ENCODE peak calls at places on chromosome 21, in seven cellular contexts. T is CD4-positive, CD25-positive, alpha-beta regulatory T cell; C is WTC11; G is caudate nucleus; X is fibroblast of the aortic adventitia; B is stimulated activated CD4-positive, alpha-beta T cell treated with anti-CD3 and anti-CD28 coated beads, Interleukin-1b, Interleukin-23, amount 100 ng/mL, for 24 hours; S is HEK293T. H is an unnamed sample.

GRCh38 chr21:36422279-36423098 is 37.3 kb downstream of the CHAF1B start:
- DNase-seq in T (peak; percentile 47), C (peak; percentile 84), G (no peak), X (peak; percentile 78), B (peak; percentile 34), S (peak; percentile 85), H (peak; percentile 81)

GRCh38 chr21:43866233-43866632 is 1.2 kb downstream of the AGPAT3 start:
- DNase-seq in T (peak; percentile 66), C (no peak), G (no peak), X (peak; percentile 65), B (peak; percentile 49), S (peak; percentile 54), H (peak; percentile 86)

GRCh38 chr21:45963225-45963555 is 18.4 kb upstream of the COL6A1 start:
- DNase-seq in T (no peak), C (no peak), G (no peak), X (peak; percentile 66), B (no peak), S (no peak), H (no peak)

GRCh38 chr21:37564924-37565529 is 198.5 kb downstream of the DYRK1A start:
- DNase-seq in T (no peak), C (peak; percentile 23), G (no peak), X (no peak), B (no peak), S (no peak), H (no peak)

GRCh38 chr21:45993210-45994085 is 11.9 kb downstream of the COL6A1 start:
- DNase-seq in T (no peak), C (peak; percentile 15), G (no peak), X (no peak), B (no peak), S (no peak), H (no peak)

GRCh38 chr21:37914211-37914900 is 1.9 kb downstream of the KCNJ6 start:
- DNase-seq in T (no peak), C (peak; percentile 86), G (no peak), X (no peak), B (no peak), S (peak; percentile 47), H (peak; percentile 61)

GRCh38 chr21:23402929-23403520 is 2204.3 kb downstream of the MRPL39 start:
- DNase-seq in T (no peak), C (no peak), G (no peak), X (no peak), B (no peak), S (no peak), H (no peak)

GRCh38 chr21:37257526-37257966 is 9.6 kb downstream of the VPS26C start:
- DNase-seq in T (peak; percentile 56), C (no peak), G (no peak), X (peak; percentile 50), B (no peak), S (no peak), H (peak; percentile 42)

GRCh38 chr21:42061195-42061865 is 9.8 kb upstream of the UMODL1 start:
- DNase-seq in T (peak; percentile 88), C (no peak), G (peak; percentile 21), X (no peak), B (no peak), S (no peak), H (no peak)

GRCh38 chr21:15343066-15343465 is 278.3 kb upstream of the NRIP1 start:
- DNase-seq in T (no peak), C (no peak), G (no peak), X (peak; percentile 80), B (no peak), S (no peak), H (no peak)

GRCh38 chr21:40143822-40144525 is 276.7 kb downstream of the PCP4 start:
- DNase-seq in T (peak; percentile 30), C (peak; percentile 69), G (no peak), X (peak; percentile 14), B (peak; percentile 18), S (peak; percentile 40), H (peak; percentile 73)

GRCh38 chr21:43984905-43985689 is 27.0 kb upstream of the TRAPPC10 start:
- DNase-seq in T (no peak), C (no peak), G (no peak), X (no peak), B (no peak), S (no peak), H (no peak)

GRCh38 chr21:42721341-42721824 is 68.0 kb downstream of the PDE9A start:
- DNase-seq in T (no peak), C (no peak), G (no peak), X (peak; percentile 37), B (no peak), S (no peak), H (no peak)

GRCh38 chr21:45942011-45942546 is 39.5 kb upstream of the COL6A1 start:
- DNase-seq in T (no peak), C (no peak), G (no peak), X (no peak), B (no peak), S (no peak), H (no peak)

GRCh38 chr21:45104560-45104959 is 30.2 kb downstream of the ADARB1 start:
- DNase-seq in T (no peak), C (no peak), G (no peak), X (no peak), B (peak; percentile 14), S (no peak), H (no peak)

GRCh38 chr21:27532081-27532480 is 565.2 kb upstream of the ADAMTS5 start:
- DNase-seq in T (no peak), C (no peak), G (no peak), X (peak; percentile 59), B (no peak), S (no peak), H (no peak)

GRCh38 chr21:14866859-14867560 is 197.8 kb downstream of the NRIP1 start:
- DNase-seq in T (no peak), C (no peak), G (no peak), X (no peak), B (no peak), S (no peak), H (no peak)

GRCh38 chr21:44558695-44559094 is at the start of gene KRTAP10-3:
- DNase-seq in T (no peak), C (no peak), G (no peak), X (no peak), B (no peak), S (no peak), H (no peak)

GRCh38 chr21:38277501-38278111 is 20.8 kb downstream of the KCNJ15 start:
- DNase-seq in T (no peak), C (no peak), G (no peak), X (peak; percentile 99), B (peak; percentile 10), S (no peak), H (peak; percentile 79)

GRCh38 chr21:27649323-27649722 is 682.4 kb upstream of the ADAMTS5 start:
- DNase-seq in T (no peak), C (no peak), G (no peak), X (peak; percentile 89), B (no peak), S (no peak), H (peak; percentile 29)

GRCh38 chr21:26844258-26845065 is 747 bp downstream of the ADAMTS1 start:
- DNase-seq in T (no peak), C (peak; percentile 49), G (peak; percentile 24), X (peak; percentile 34), B (no peak), S (peak; percentile 48), H (peak; percentile 57)

GRCh38 chr21:28943631-28944030 is 49.0 kb downstream of the LTN1 start:
- DNase-seq in T (no peak), C (no peak), G (no peak), X (peak; percentile 64), B (no peak), S (no peak), H (no peak)

GRCh38 chr21:38913120-38913975 is 107.6 kb downstream of the ETS2 start:
- DNase-seq in T (peak; percentile 9), C (peak; percentile 75), G (no peak), X (peak; percentile 77), B (no peak), S (peak; percentile 31), H (peak; percentile 76)

GRCh38 chr21:42398414-42399030 is 2.7 kb upstream of the TMPRSS3 start:
- DNase-seq in T (no peak), C (no peak), G (no peak), X (no peak), B (no peak), S (no peak), H (no peak)

H was measured in GM03348.